ENCODE peak calls at places on chromosomes 7 and 10, in seven cellular contexts. A is OCI-LY7; C is bronchial epithelial cell; E is CD8-positive, alpha-beta T cell; D is tibial nerve; K is cardiac muscle cell; L is LNCaP clone FGC. F is an unnamed sample.

GRCh38 chr7:24227068-24227467 is 56.9 kb upstream of the NPY start:
- DNase-seq in K (peak), L (no peak), C (no peak), A (no peak), E (no peak), D (no peak), F (no peak)

GRCh38 chr10:47137311-47137851 is 162.6 kb upstream of the GDF10 start:
- DNase-seq in K (no peak), A (no peak), D (no peak), C (peak), L (no peak), E (no peak), F (no peak)

GRCh38 chr7:44217133-44217714 is 16.4 kb downstream of the YKT6 start:
- DNase-seq in E (no peak), L (no peak), D (no peak), A (no peak), C (no peak), K (no peak), F (no peak)

GRCh38 chr7:135662373-135663114 is at the start of gene STMP1:
- DNase-seq in A (peak), L (peak), E (peak), D (peak), C (peak), K (peak), F (no peak)

GRCh38 chr10:126104767-126105166 is 208.4 kb downstream of the FANK1 start:
- DNase-seq in E (no peak), D (peak), A (no peak), C (no peak), L (no peak), K (no peak), F (no peak)

GRCh38 chr10:119412831-119413737 is 129.4 kb downstream of the RGS10 start:
- DNase-seq in C (peak), A (no peak), E (no peak), K (peak), D (no peak), L (no peak), F (no peak)

GRCh38 chr10:114632869-114633715 is 25.0 kb downstream of the ABLIM1 start:
- DNase-seq in K (peak), D (peak), E (no peak), L (no peak), C (peak), A (no peak), F (peak)

GRCh38 chr7:36496576-36496975 is 106.9 kb downstream of the ANLN start:
- DNase-seq in C (no peak), D (no peak), L (no peak), A (no peak), K (no peak), E (no peak), F (no peak)

GRCh38 chr10:101135151-101136006 is 4.3 kb downstream of the TLX1 start:
- DNase-seq in D (no peak), K (no peak), A (no peak), C (no peak), E (no peak), L (no peak), F (no peak)

GRCh38 chr7:101846006-101846405 is 28.6 kb downstream of the CUX1 start:
- DNase-seq in K (no peak), D (no peak), C (no peak), E (no peak), L (no peak), A (no peak), F (no peak)

GRCh38 chr10:77909755-77910375 is 16.7 kb downstream of the DLG5 start:
- DNase-seq in A (no peak), L (no peak), D (no peak), K (no peak), C (peak), E (no peak), F (no peak)

GRCh38 chr10:104351919-104352318 is 1.7 kb upstream of the CFAP58 start:
- DNase-seq in D (no peak), L (no peak), A (no peak), C (no peak), K (no peak), E (no peak), F (no peak)
- H3K4me3 ChIP-seq in D (no peak), L (no peak), A (peak), C (no peak), K (no peak), E (no peak), F (no peak)

GRCh38 chr10:44046605-44047004 is 338.3 kb downstream of the CXCL12 start:
- DNase-seq in C (peak), A (no peak), L (no peak), K (no peak), D (no peak), E (no peak), F (no peak)
- TF ChIP-seq CTCF in C (no peak), A (no peak), L (no peak), K (no peak), D (no peak), E (no peak), F (peak)

DNA sequence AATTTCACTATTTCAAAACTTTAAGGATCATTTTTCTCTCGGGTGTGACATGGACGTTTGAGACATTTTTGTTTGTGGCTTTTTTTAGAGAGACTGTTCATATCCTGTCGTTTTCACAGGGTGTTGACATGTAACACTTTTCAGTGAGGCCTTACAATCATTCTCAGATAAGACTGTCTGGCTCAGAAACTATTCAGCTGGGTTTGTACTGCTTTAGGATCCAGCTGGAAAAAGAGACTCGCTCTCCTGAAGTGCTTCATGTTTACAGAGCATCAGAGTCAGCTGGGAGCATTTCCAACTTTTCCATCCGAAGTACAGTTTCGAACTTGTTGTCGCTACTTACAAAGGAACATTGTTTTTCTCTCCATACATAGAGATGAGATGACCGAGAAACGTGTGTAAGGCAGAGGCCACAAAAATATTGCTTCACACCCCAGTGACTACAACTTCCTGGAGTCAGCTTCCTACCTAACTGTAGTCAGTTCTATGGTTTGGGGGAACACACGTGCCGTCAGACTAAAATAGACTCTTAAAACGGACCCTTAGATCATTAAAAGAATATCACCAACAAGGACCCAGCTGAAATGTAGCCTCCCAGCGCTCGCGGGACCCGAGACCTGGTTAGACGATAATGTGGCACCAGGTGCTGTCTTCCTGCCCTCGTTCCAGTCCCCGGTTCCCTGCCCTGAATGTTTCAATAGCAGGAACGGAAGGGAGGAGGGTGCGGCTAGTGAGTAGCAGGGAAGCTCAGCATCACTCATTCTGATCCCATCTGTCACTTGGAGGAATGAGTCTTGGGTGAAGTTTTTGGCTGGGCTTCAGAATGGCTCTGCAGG is 78.0 kb downstream of the MKI67 start:
- DNase-seq in A (peak), E (no peak), C (peak), K (peak), D (no peak), L (no peak), F (no peak)
- H3K4me3 ChIP-seq in A (peak), E (peak), C (peak), K (peak), D (peak), L (peak), F (peak)

DNA sequence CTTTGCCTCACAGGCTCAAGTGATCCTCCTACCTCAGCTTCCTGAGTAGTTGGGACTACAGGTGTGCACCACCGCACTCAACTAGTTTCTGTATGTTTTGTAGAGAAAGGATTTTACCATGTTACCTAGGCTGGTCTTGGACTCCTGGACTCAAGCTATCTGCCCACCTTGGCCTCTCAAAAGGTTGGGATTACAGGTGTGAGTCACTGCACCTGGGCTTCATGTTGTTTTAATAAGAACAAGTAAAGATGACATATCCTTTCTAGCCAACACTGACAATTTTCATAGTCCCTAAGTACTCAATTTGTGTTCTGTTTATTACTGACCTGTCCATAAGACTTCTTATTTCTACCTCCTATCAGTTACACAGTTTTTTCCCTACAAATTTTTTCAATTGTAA is 16.8 kb downstream of the SEMA3C start:
- DNase-seq in A (no peak), E (no peak), L (no peak), C (peak), D (no peak), K (no peak), F (no peak)
- TF ChIP-seq CTCF in A (no peak), E (no peak), L (no peak), C (no peak), D (no peak), K (no peak), F (no peak)

GRCh38 chr7:71131256-71131752 is 640 bp upstream of the GALNT17 start:
- DNase-seq in D (peak), K (peak), C (no peak), E (no peak), A (no peak), L (no peak), F (no peak)
- H3K4me3 ChIP-seq in D (peak), K (peak), C (peak), E (no peak), A (no peak), L (no peak), F (peak)

GRCh38 chr10:48976208-48976607 is 36.6 kb upstream of the LRRC18 start:
- DNase-seq in K (peak), L (peak), A (peak), C (peak), D (no peak), E (no peak), F (peak)
- TF ChIP-seq CTCF in K (no peak), L (peak), A (peak), C (peak), D (no peak), E (no peak), F (peak)

DNA sequence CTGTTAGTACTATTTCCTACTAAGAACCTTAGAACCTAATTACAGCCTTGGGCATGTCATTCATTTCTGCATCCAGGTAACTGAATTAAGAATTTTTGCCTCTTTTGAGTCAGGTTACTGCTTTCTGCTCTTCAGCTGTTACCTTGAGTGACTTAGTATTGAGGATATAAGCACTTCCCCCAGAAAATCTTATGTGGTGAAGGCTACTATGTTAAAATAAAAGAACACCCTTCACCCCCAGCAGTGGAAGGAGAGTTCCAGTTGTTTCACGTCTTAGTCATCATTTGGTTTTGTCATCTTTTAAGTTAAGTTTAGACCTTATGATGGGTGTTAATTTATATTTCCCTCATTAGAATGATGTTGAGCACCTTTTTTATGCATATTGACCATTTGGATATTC is 82.8 kb downstream of the GLCCI1 start:
- DNase-seq in C (no peak), D (no peak), E (no peak), K (no peak), L (no peak), A (no peak), F (no peak)
- H3K4me3 ChIP-seq in C (no peak), D (no peak), E (no peak), K (no peak), L (no peak), A (no peak), F (no peak)

DNA sequence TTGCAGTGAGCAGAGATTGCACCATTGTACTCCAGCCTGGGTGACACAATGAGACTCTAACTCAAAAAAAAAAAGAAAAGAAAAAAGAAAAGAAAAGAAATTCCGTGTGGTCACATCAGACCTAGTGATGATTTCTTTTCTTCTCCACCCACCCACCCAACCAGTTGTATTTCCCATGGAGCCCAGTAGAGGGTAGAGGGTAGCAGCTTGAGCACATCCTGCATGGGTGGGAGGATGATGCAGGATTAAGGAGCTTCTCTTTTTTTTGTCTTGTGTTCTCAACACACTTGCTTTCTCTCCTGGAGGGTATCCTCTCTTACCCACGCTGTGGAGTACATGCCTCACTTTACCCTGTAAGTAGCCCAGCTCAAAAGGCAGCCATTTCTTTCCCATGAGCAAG is 118.6 kb upstream of the CARD11 start:
- DNase-seq in E (no peak), C (no peak), D (no peak), L (no peak), K (no peak), A (peak), F (no peak)
- TF ChIP-seq CTCF in E (no peak), C (no peak), D (no peak), L (no peak), K (peak), A (peak), F (peak)

GRCh38 chr7:76291346-76292205 is 10.9 kb upstream of the HSPB1 start:
- DNase-seq in K (peak), A (peak), D (peak), E (peak), L (no peak), C (peak), F (peak)
- H3K4me3 ChIP-seq in K (no peak), A (peak), D (peak), E (no peak), L (no peak), C (peak), F (peak)

DNA sequence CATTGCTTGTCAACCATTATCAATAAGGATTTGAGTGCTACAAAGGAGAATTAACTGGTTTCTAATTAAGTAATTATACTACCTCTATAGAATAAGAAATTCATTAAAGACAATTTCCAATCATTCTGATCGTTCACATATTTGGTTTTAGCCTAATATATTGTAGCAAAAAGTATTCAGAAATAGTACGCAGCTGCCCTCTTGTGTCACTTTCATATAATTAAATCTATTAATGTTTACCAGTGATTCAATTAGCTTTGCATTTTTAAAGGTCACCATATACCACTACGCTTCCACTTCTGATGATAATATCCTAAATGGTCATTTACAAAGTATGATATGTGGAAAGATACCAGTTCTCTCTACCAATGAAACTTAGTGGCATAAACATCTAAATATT is 128.3 kb downstream of the NEBL start:
- DNase-seq in K (peak), A (no peak), E (no peak), C (peak), D (no peak), L (peak), F (no peak)
- TF ChIP-seq CTCF in K (peak), A (peak), E (no peak), C (no peak), D (peak), L (peak), F (peak)

F was measured in epithelial cell of proximal tubule.